ENCODE peak calls at places on chromosomes 1 and 21, in six cellular contexts. Y is A549; J is AG04449; Z is foreskin fibroblast; H is mesothelial cell of epicardium; Q is CD8-positive, alpha-beta T cell. S is an unnamed sample.

GRCh38 chr21:44324106-44324853 is 14.9 kb downstream of the CFAP410 start:
- DNase-seq in Y (no peak), J (no peak), Z (no peak), H (no peak), Q (no peak), S (no peak)

GRCh38 chr1:91397605-91398004 is 7.0 kb downstream of the HFM1 start:
- DNase-seq in Y (no peak), J (no peak), Z (no peak), H (no peak), Q (no peak), S (no peak)

GRCh38 chr21:39020751-39021474 is 162.3 kb downstream of the PSMG1 start:
- DNase-seq in Y (peak; percentile 36), J (no peak), Z (peak; percentile 69), H (no peak), Q (no peak), S (peak; percentile 11)

GRCh38 chr1:63873751-63874150 is 99.9 kb downstream of the ROR1 start:
- DNase-seq in Y (no peak), J (no peak), Z (peak; percentile 68), H (no peak), Q (no peak), S (no peak)

GRCh38 chr1:51565009-51565408 is 45.9 kb upstream of the EPS15 start:
- DNase-seq in Y (no peak), J (no peak), Z (no peak), H (no peak), Q (no peak), S (no peak)

GRCh38 chr1:43049487-43049886 is 90.8 kb upstream of the SLC2A1 start:
- DNase-seq in Y (no peak), J (no peak), Z (peak; percentile 29), H (no peak), Q (no peak), S (no peak)

GRCh38 chr1:166836733-166837132 is 2.5 kb upstream of the POGK start:
- DNase-seq in Y (no peak), J (no peak), Z (peak; percentile 39), H (no peak), Q (no peak), S (no peak)

GRCh38 chr1:167689569-167689925 is 32.2 kb upstream of the MPZL1 start:
- DNase-seq in Y (no peak), J (no peak), Z (no peak), H (no peak), Q (no peak), S (no peak)

GRCh38 chr1:89547563-89548485 is 23.2 kb downstream of the LRRC8B start:
- DNase-seq in Y (peak; percentile 43), J (peak; percentile 12), Z (peak; percentile 95), H (no peak), Q (no peak), S (peak; percentile 45)

GRCh38 chr1:199123615-199124014 is 484.8 kb downstream of the PTPRC start:
- DNase-seq in Y (no peak), J (peak; percentile 78), Z (peak; percentile 39), H (no peak), Q (no peak), S (peak; percentile 96)

GRCh38 chr21:39084979-39085729 is 98.1 kb downstream of the PSMG1 start:
- DNase-seq in Y (no peak), J (no peak), Z (no peak), H (no peak), Q (no peak), S (no peak)

GRCh38 chr1:18972991-18973390 is 16.5 kb upstream of the IFFO2 start:
- DNase-seq in Y (no peak), J (no peak), Z (no peak), H (no peak), Q (no peak), S (no peak)

GRCh38 chr1:19437911-19438310 is 47.4 kb downstream of the CAPZB start:
- DNase-seq in Y (no peak), J (no peak), Z (peak; percentile 80), H (no peak), Q (no peak), S (no peak)

GRCh38 chr1:53328009-53328489 is at the start of gene LRP8:
- DNase-seq in Y (peak; percentile 60), J (no peak), Z (peak; percentile 91), H (peak; percentile 63), Q (peak; percentile 76), S (no peak)

GRCh38 chr21:34517491-34518245 is 5.7 kb upstream of the KCNE1 start:
- DNase-seq in Y (peak; percentile 16), J (no peak), Z (no peak), H (no peak), Q (no peak), S (no peak)
- TF ChIP-seq CTCF in Y (no peak), J (peak; percentile 26), Z (no peak), H (no peak), Q (no peak), S (peak; percentile 32)

GRCh38 chr1:189424746-189425331 is 1052.8 kb downstream of the BRINP3 start:
- DNase-seq in Y (no peak), J (no peak), Z (peak; percentile 2), H (no peak), Q (no peak), S (no peak)
- TF ChIP-seq CTCF in Y (no peak), J (no peak), Z (no peak), H (no peak), Q (peak; percentile 25), S (no peak)

DNA sequence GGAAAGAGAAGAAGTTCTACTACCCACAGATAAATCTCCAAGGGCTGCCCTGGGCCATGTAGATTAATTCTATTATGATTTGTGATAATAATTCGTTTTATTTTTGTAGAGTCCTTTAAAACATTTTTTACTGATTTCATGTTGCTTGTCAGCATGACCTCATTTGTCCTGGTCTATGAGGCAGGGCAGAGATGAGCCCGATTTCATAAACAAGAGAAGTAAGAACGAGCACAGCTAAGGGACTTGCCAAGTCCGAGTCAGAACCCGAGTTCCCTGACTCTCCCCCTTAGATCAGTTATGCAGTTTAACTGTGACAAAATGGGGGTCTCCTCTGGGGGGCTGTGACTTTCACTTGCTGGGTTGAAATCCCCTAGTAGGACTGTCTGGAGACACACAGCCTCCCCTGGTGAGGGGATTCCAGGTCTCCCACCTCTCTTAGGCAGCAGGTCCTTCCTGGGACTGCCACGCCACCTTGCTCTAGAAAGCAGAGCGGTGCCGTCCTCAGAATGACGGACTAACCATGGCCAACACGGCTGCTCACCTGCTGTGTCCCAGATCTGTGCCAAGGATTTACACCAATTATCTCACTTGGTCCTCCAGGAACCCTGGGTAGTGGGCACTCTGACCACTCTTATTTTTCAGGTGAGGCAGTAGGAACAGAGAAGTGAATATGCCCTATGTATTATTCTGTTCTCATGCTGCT is 31.0 kb upstream of the SOX13 start:
- DNase-seq in Y (no peak), J (no peak), Z (peak; percentile 62), H (no peak), Q (no peak), S (no peak)
- TF ChIP-seq CTCF in Y (no peak), J (no peak), Z (no peak), H (no peak), Q (no peak), S (no peak)

GRCh38 chr1:178282949-178283367 is 189.1 kb downstream of the RASAL2 start:
- DNase-seq in Y (peak; percentile 71), J (peak; percentile 24), Z (peak; percentile 66), H (no peak), Q (no peak), S (peak; percentile 46)
- TF ChIP-seq CTCF in Y (peak; percentile 86), J (peak; percentile 35), Z (peak; percentile 51), H (peak; percentile 40), Q (no peak), S (peak; percentile 60)

GRCh38 chr1:99645699-99646531 is at the start of gene PALMD:
- DNase-seq in Y (peak; percentile 40), J (no peak), Z (peak; percentile 42), H (no peak), Q (no peak), S (no peak)

GRCh38 chr1:99646885-99647284 is 972 bp downstream of the PALMD start:
- DNase-seq in Y (no peak), J (no peak), Z (no peak), H (no peak), Q (no peak), S (no peak)

GRCh38 chr1:99647460-99647859 is 1.5 kb downstream of the PALMD start:
- DNase-seq in Y (no peak), J (no peak), Z (no peak), H (no peak), Q (no peak), S (no peak)

GRCh38 chr1:99650021-99650420 is 4.1 kb downstream of the PALMD start:
- DNase-seq in Y (no peak), J (no peak), Z (no peak), H (no peak), Q (no peak), S (no peak)

DNA sequence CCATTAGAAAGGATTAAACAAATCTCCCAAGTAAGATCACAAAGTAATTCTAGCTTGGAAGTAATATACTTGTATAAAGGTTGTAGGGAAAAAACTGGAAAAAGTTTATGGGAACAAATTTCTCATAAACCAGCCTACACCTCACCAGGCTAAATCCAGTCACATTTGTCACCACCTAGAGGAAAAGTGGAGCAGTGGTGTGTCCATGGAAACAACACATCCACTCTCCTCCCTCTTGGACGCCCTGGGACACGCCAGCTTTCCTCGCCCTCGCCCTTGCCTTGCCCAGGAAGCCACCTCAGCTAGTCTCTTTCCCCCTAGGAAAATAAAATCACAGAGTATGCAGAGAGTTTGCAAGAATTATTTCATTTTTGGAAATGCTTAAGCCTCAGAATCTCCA is 2.2 kb downstream of the PALMD start:
- DNase-seq in Y (peak; percentile 58), J (no peak), Z (no peak), H (no peak), Q (no peak), S (no peak)
- TF ChIP-seq CTCF in Y (peak; percentile 20), J (peak; percentile 34), Z (no peak), H (no peak), Q (no peak), S (peak; percentile 7)

DNA sequence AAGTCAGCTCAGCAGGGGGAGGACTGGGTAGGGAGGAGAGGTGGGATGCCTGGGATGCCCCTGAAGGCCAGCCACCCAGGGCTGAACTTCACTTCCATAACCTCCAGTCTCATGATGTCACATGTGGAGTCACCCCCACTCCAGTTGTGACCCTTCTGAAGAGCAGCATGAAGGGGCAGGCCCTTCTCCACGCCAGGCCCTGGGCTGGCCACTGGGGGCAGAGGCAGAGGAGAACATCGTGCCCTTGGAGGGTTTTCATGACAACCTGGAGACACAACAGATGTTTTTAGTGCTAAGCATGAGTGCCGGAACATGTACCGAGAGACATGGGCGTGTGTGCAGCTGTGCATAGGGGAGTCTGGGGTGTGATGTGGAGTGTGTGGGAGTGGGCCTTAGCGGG is 37.6 kb downstream of the FAAH start:
- DNase-seq in Y (no peak), J (no peak), Z (no peak), H (no peak), Q (no peak), S (no peak)
- TF ChIP-seq CTCF in Y (no peak), J (no peak), Z (no peak), H (no peak), Q (no peak), S (no peak)

S was measured in AG09309.